ENCODE peak calls at places on chromosomes 4 and X, in six cellular contexts. Z is cardiac muscle cell, Y is mammary epithelial cell, C is mucosa of descending colon, M is mesothelial cell of epicardium, S is AG09309. W is an unnamed sample.

GRCh38 chrX:106611682-106612402 is at the start of gene RADX:
- DNase-seq in Z (peak), Y (peak), C (peak), M (peak), S (no peak), W (peak)

GRCh38 chrX:38256019-38256418 is 35.3 kb upstream of the SRPX start:
- DNase-seq in Z (no peak), Y (no peak), C (no peak), M (no peak), S (no peak), W (no peak)

GRCh38 chr4:167238226-167238625 is 3.9 kb upstream of the SPOCK3 start:
- DNase-seq in Z (no peak), Y (no peak), C (no peak), M (no peak), S (no peak), W (no peak)

GRCh38 chr4:124903995-124904722 is 191.6 kb upstream of the ANKRD50 start:
- DNase-seq in Z (peak), Y (peak), C (no peak), M (no peak), S (no peak), W (peak)

GRCh38 chrX:97224148-97224547 is 340.4 kb downstream of the RPA4 start:
- DNase-seq in Z (no peak), Y (no peak), C (no peak), M (no peak), S (no peak), W (no peak)

GRCh38 chr4:170400346-170400745 is 310.6 kb upstream of the AADAT start:
- DNase-seq in Z (no peak), Y (no peak), C (no peak), M (no peak), S (no peak), W (no peak)

GRCh38 chr4:180827193-180827592 is 1416.0 kb upstream of the TENM3 start:
- DNase-seq in Z (peak), Y (no peak), C (no peak), M (no peak), S (peak), W (no peak)

GRCh38 chrX:25072247-25072646 is 56.5 kb upstream of the ARX start:
- DNase-seq in Z (no peak), Y (no peak), C (no peak), M (no peak), S (no peak), W (no peak)

GRCh38 chrX:12307961-12308360 is 169.7 kb downstream of the FRMPD4 start:
- DNase-seq in Z (no peak), Y (no peak), C (no peak), M (no peak), S (no peak), W (no peak)

GRCh38 chrX:10787264-10787663 is 166.9 kb upstream of the MID1 start:
- DNase-seq in Z (no peak), Y (no peak), C (no peak), M (no peak), S (no peak), W (no peak)

GRCh38 chr4:189265515-189265914 is 675.2 kb upstream of the FRG1 start:
- DNase-seq in Z (no peak), Y (no peak), C (no peak), M (no peak), S (no peak), W (no peak)

GRCh38 chrX:109997786-109998452 is 5.0 kb upstream of the TMEM164 start:
- DNase-seq in Z (no peak), Y (peak), C (no peak), M (no peak), S (no peak), W (no peak)

GRCh38 chrX:21907250-21907649 is 33.3 kb upstream of the SMS start:
- DNase-seq in Z (peak), Y (no peak), C (no peak), M (no peak), S (no peak), W (peak)

GRCh38 chr4:142660728-142661127 is 185.4 kb downstream of the INPP4B start:
- DNase-seq in Z (no peak), Y (no peak), C (no peak), M (no peak), S (no peak), W (no peak)

GRCh38 chrX:8453619-8454018 is 11.0 kb upstream of the VCX3B start:
- DNase-seq in Z (no peak), Y (no peak), C (no peak), M (no peak), S (no peak), W (no peak)

GRCh38 chr4:169407217-169407845 is 136.6 kb upstream of the SH3RF1 start:
- DNase-seq in Z (peak), Y (no peak), C (no peak), M (no peak), S (no peak), W (no peak)

GRCh38 chrX:44474410-44474809 is 68.2 kb downstream of the FUNDC1 start:
- DNase-seq in Z (no peak), Y (peak), C (no peak), M (no peak), S (peak), W (no peak)

GRCh38 chrX:123108513-123109427 is 75.3 kb upstream of the GRIA3 start:
- DNase-seq in Z (no peak), Y (no peak), C (no peak), M (no peak), S (no peak), W (no peak)

GRCh38 chr4:140928880-140929279 is 172.7 kb upstream of the TBC1D9 start:
- DNase-seq in Z (no peak), Y (no peak), C (no peak), M (no peak), S (no peak), W (no peak)

GRCh38 chr4:27934881-27935280 is 1074.2 kb downstream of the STIM2 start:
- DNase-seq in Z (no peak), Y (no peak), C (no peak), M (no peak), S (no peak), W (no peak)

GRCh38 chrX:40079572-40079971 is 18.2 kb downstream of the BCOR start:
- DNase-seq in Z (no peak), Y (no peak), C (no peak), M (no peak), S (no peak), W (no peak)

DNA sequence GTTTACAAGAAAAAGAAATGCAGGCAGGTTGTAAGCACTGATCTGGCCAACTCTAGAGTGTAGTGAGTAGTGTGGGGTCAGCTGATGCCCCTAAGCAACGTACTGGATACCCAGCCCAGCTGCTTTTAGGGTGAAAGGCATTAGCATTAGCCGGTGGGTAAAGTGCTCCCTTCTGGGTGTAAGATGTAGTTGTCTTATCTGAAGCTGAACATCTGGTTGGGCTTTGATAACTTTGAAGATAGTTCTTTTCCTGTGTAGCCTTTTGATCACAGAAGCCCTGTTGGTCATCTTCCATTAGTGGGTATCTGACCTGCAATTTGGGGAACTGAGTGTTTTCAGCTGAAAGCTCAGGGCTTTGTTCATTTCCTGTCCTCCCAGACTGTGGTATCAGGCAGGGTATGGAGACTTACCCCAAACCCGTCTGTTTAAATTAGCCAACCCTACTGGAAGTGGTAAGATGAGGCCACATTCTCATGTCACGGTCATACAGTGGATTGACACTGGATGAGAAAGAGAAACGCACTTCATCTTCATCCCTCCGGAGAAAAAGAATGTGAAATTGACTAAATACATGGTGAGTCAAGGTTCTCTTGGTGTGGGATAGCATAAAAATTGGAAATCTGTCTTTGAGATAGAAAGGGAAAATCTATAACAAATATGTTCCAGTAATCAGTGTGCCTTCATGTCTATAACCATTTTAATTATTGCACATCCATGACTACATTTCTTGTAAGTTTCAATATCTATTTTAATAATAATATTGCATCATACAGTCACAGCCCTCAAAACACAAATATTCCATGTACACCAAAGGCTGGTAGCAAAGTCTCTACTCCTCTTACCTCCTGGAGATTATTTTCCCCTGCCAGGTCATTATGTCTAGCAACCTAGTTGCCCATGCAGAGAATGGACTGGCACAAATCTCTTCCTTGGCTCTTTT is 8.7 kb downstream of the RHOH start:
- DNase-seq in Z (no peak), Y (no peak), C (no peak), M (no peak), S (no peak), W (no peak)
- TF ChIP-seq CTCF in Z (no peak), Y (no peak), C (no peak), M (no peak), S (no peak), W (no peak)

DNA sequence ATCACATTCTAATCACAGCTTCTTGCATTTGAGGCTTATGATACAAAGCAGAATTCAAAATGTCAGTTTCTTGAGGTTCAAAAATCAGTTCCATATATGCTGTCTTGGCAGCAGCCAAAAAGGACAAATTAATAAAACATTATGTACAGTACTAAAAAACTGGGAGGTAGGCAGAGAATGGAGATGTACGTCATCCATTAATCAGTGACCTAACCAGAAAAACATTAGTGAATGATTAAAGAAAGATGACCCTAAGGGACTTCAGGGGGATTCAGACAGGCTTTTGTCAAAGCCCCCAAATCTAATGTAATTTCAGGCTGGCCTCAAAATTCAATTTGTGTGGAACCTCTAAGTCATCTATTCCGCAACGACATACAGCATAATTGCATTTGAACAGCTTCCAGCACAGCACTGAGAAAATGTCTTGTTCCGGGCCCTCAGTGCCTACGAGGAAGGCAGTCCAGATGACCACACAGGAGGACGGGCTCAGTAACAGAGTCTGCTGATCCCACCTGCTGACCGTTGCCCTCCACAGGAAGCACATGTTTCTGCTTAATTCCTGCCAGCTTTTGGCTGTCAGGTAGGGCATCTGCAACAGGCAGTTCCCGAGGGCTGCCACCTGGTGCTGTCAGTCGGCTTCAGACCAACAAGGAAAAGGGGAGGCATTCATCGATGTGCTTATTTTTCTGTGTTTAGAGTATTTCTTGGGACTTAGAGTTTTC is 83.8 kb upstream of the HHIP start:
- DNase-seq in Z (peak), Y (no peak), C (no peak), M (no peak), S (no peak), W (peak)
- TF ChIP-seq CTCF in Z (no peak), Y (peak), C (no peak), M (no peak), S (no peak), W (no peak)

GRCh38 chr4:876780-877179 is 50.9 kb upstream of the CPLX1 start:
- DNase-seq in Z (no peak), Y (no peak), C (no peak), M (no peak), S (no peak), W (peak)
- TF ChIP-seq CTCF in Z (no peak), Y (no peak), C (no peak), M (peak), S (peak), W (peak)

GRCh38 chr4:51885371-51885770 is 42.4 kb downstream of the DCUN1D4 start:
- DNase-seq in Z (peak), Y (no peak), C (no peak), M (no peak), S (no peak), W (no peak)
- TF ChIP-seq CTCF in Z (peak), Y (peak), C (no peak), M (peak), S (peak), W (peak)

DNA sequence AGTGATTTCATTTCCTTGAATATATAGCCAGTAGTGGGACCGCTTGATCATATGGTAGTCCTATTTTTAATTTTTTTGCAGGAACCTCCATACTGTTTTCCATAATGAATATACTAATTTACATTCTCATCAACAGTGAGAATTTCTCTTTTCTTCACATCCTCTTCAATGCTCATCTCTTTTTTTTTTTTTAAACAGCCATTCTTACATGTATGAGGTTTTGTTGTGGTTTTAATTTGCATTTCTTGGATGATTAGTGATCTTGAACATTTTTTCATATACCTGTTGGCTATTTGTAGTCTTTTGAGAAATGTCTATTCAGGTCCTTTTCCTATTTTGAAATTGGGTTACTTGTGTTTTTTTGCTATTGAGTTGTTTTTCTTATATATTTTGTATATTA is 67.0 kb downstream of the RAPGEF2 start:
- DNase-seq in Z (no peak), Y (no peak), C (no peak), M (no peak), S (no peak), W (no peak)
- TF ChIP-seq CTCF in Z (no peak), Y (no peak), C (no peak), M (no peak), S (no peak), W (no peak)

DNA sequence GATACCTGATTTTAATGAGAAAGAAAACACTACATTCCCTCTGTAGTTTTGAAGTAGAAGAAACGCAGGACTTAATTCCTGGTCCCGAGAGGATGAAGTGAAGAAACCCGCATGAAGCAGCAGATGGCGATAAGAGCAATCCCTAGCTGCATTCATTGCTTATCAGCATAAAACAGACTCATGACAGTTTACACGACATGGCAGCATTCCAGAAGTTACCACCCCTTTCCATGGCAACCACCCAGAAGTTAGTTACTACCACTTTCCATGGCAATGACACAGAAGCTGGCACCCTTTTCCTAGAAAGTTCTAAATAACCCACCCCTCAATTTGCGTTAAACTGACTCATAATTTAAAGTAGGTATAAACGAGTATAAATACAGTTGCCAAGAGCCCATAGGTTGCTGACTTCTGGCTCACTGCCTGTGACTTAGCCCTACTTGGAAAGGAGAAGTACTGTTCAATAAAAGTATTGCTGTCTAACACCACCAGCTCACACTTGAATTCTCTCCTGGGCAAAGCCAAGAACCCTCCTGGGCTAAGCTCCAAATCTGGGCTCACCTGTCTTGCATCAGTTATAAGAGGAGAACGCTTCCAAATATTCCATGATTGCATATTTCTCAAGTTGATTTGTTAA is 5.5 kb upstream of the XAGE2 start:
- DNase-seq in Z (no peak), Y (no peak), C (no peak), M (no peak), S (no peak), W (no peak)
- TF ChIP-seq CTCF in Z (no peak), Y (peak), C (no peak), M (no peak), S (peak), W (no peak)

GRCh38 chr4:129345680-129346079 is 249.7 kb downstream of the C4orf33 start:
- DNase-seq in Z (no peak), Y (no peak), C (no peak), M (no peak), S (no peak), W (no peak)

GRCh38 chr4:129346760-129347159 is 250.8 kb downstream of the C4orf33 start:
- DNase-seq in Z (no peak), Y (no peak), C (no peak), M (no peak), S (no peak), W (no peak)

GRCh38 chr4:129342820-129343219 is 246.9 kb downstream of the C4orf33 start:
- DNase-seq in Z (no peak), Y (peak), C (no peak), M (no peak), S (peak), W (no peak)

DNA sequence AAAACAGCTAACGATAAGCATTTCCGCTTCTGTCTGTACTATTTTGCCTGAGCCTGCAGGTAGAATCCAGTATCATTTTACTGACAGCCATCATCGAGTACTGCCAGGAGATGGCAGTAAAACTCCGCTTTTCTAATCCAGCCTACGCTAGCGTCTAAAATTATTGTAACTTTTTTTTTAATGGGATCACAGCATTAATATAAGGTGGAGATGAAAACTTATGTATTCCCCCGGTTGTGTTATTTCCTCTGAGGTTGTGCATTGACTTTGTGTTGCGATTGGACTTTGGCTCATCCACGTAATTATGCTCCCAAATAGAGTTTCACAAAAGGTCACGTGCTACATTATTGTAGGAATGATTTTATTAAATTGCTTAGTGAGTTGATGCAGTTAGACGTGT is 248.1 kb downstream of the C4orf33 start:
- DNase-seq in Z (peak), Y (peak), C (no peak), M (no peak), S (no peak), W (peak)
- TF ChIP-seq CTCF in Z (peak), Y (peak), C (peak), M (peak), S (peak), W (peak)

GRCh38 chr4:158239196-158239595 is 28.9 kb downstream of the TMEM144 start:
- DNase-seq in Z (no peak), Y (no peak), C (no peak), M (no peak), S (no peak), W (no peak)

GRCh38 chr4:158238574-158238973 is 28.3 kb downstream of the TMEM144 start:
- DNase-seq in Z (no peak), Y (no peak), C (no peak), M (no peak), S (no peak), W (no peak)

GRCh38 chr4:158236304-158237030 is 26.2 kb downstream of the TMEM144 start:
- DNase-seq in Z (no peak), Y (no peak), C (no peak), M (no peak), S (no peak), W (no peak)
- TF ChIP-seq CTCF in Z (no peak), Y (no peak), C (no peak), M (no peak), S (no peak), W (no peak)